ENCODE peak calls at places on chromosomes 3 and 15, in nine cellular contexts. C, N, X, B, H, V, D, G and T are unnamed samples. For H3K36me3, the result is how much of the 10 kb centered on the place peaks cover.

GRCh38 chr3:69012836-69013255 is 638 bp downstream of the EOGT start:
- DNase-seq in C (peak), N (peak), X (peak), B (peak), H (peak), V (peak), D (no peak), G (peak), T (no peak)

GRCh38 chr15:92917606-92918407 is 17.7 kb downstream of the CHD2 start:
- DNase-seq in C (peak), N (peak), X (peak), B (peak), H (peak), V (peak), D (peak), G (peak), T (no peak)

GRCh38 chr3:191141728-191142127 is 57.3 kb upstream of the OSTN start:
- DNase-seq in C (no peak), N (peak), X (no peak), B (no peak), H (peak), V (no peak), D (no peak), G (no peak), T (peak)

GRCh38 chr15:61501815-61502214 is 272.7 kb upstream of the RORA start:
- DNase-seq in C (no peak), N (peak), X (no peak), B (no peak), H (no peak), V (no peak), D (no peak), G (no peak), T (no peak)

GRCh38 chr15:71057143-71057542 is 58.1 kb upstream of the THSD4 start:
- DNase-seq in C (no peak), N (no peak), X (no peak), B (no peak), H (no peak), V (no peak), D (no peak), G (no peak), T (no peak)

GRCh38 chr3:14548321-14548729 is 8.2 kb upstream of the GRIP2 start:
- DNase-seq in C (peak), N (peak), X (peak), B (peak), H (peak), V (peak), D (peak), G (peak), T (no peak)

GRCh38 chr15:95041297-95041696 is 809.9 kb downstream of the MCTP2 start:
- DNase-seq in C (no peak), N (no peak), X (no peak), B (no peak), H (no peak), V (no peak), D (no peak), G (no peak), T (no peak)

GRCh38 chr3:52834871-52835501 is at the start of gene MUSTN1:
- DNase-seq in C (peak), N (no peak), X (no peak), B (peak), H (peak), V (no peak), D (no peak), G (no peak), T (no peak)

GRCh38 chr15:37764733-37765191 is 169.7 kb upstream of the TMCO5A start:
- DNase-seq in C (no peak), N (peak), X (no peak), B (no peak), H (peak), V (no peak), D (no peak), G (peak), T (no peak)

GRCh38 chr3:71254658-71255057 is 328.9 kb downstream of the FOXP1 start:
- DNase-seq in C (no peak), N (no peak), X (no peak), B (no peak), H (peak), V (no peak), D (no peak), G (no peak), T (no peak)

GRCh38 chr3:16280671-16281070 is 15.7 kb downstream of the OXNAD1 start:
- DNase-seq in C (no peak), N (peak), X (no peak), B (no peak), H (no peak), V (no peak), D (no peak), G (no peak), T (no peak)

GRCh38 chr15:67125589-67126502 is 60.4 kb downstream of the SMAD3 start:
- DNase-seq in C (peak), N (peak), X (peak), B (peak), H (peak), V (peak), D (no peak), G (no peak), T (no peak)

GRCh38 chr3:171458056-171458856 is 1.9 kb downstream of the TNIK start:
- DNase-seq in C (peak), N (peak), X (peak), B (no peak), H (no peak), V (no peak), D (peak), G (no peak), T (no peak)

GRCh38 chr3:119664850-119665379 is 4.5 kb upstream of the POPDC2 start:
- DNase-seq in C (no peak), N (no peak), X (no peak), B (no peak), H (peak), V (no peak), D (no peak), G (no peak), T (no peak)

GRCh38 chr15:62068071-62068786 is 1.5 kb downstream of the C2CD4A start:
- DNase-seq in C (peak), N (peak), X (peak), B (peak), H (no peak), V (peak), D (peak), G (peak), T (no peak)

GRCh38 chr15:94028809-94029208 is 202.6 kb upstream of the MCTP2 start:
- DNase-seq in C (no peak), N (no peak), X (no peak), B (no peak), H (no peak), V (no peak), D (no peak), G (no peak), T (no peak)

GRCh38 chr3:114144909-114145688 is 33.8 kb downstream of the DRD3 start:
- DNase-seq in C (no peak), N (peak), X (no peak), B (no peak), H (peak), V (no peak), D (no peak), G (no peak), T (peak)

GRCh38 chr3:43075904-43076661 is 29.8 kb downstream of the POMGNT2 start:
- DNase-seq in C (no peak), N (no peak), X (no peak), B (no peak), H (no peak), V (no peak), D (no peak), G (no peak), T (no peak)

GRCh38 chr3:14758297-14758696 is 60.5 kb upstream of the FGD5 start:
- DNase-seq in C (no peak), N (no peak), X (no peak), B (no peak), H (no peak), V (no peak), D (no peak), G (no peak), T (no peak)

GRCh38 chr3:133412511-133413165 is 12.8 kb downstream of the BFSP2 start:
- DNase-seq in C (no peak), N (no peak), X (no peak), B (no peak), H (peak), V (no peak), D (no peak), G (no peak), T (no peak)

DNA sequence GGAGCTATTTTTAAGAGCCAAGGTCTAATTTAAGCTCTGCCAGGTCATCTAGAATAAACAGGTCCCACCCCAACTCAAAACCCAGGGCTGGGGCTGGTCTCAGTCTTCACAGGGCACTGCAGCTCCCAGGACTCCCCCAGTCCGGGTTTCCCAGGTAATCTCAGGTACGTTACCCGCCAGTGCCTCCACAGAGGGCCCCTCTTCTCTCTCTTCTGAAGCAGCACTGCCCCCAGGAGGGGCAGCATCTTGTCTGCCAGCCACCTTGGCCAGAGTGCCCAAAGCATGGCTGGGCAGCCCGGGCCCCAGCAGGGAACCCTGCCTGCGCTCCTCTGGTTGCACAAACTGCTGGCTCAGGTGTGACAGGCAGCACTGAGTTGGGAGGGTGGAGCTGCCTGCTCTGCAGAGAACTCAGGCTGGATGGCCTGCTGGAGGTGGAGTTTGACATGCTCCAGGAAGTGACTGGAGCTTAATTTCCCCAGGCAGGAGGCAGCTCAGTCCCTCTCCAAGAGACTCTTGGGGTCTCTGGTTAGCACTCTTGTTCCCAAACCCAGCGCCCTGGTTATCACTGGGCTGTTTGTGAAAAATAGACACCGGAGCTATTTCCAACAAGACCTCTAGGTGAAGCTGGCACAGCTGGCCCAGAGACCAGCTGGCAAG is at the start of gene PLA2G4F:
- DNase-seq in C (no peak), N (no peak), X (no peak), B (no peak), H (no peak), V (no peak), D (no peak), G (peak), T (no peak)
- H3K4me3 ChIP-seq in C (peak), N (no peak), X (no peak), B (no peak), H (no peak), V (no peak), D (no peak), G (no peak), T (no peak)

DNA sequence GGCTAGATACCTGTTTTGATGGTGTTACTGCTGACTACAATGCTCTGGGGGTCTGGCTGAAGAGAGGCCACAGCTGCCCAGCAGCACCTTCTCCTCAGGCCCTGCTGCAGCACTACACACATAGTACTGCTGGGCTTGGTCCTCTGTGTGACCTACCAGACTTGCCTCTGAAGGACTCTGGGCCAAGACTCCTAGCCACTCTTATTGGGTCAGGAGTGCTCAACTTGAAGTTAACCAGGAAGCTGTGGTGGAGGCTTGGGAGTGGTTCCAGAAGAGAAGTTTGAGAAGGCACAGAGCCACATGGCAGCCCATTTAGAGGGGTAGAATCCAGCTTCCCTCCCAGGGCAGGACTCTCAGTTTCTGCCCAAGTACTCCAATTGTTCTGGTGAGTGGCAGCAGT is 16.6 kb downstream of the ELP6 start:
- DNase-seq in C (no peak), N (no peak), X (no peak), B (no peak), H (no peak), V (no peak), D (no peak), G (no peak), T (no peak)
- H3K36me3 ChIP-seq in C (half or more), N (under half), X (under half), B (under half), H (under half), V (under half), D (under half), G (under half), T (under half)

GRCh38 chr15:99017322-99017701 is 9.7 kb upstream of the PGPEP1L start:
- DNase-seq in C (no peak), N (no peak), X (no peak), B (no peak), H (no peak), V (no peak), D (no peak), G (no peak), T (no peak)

GRCh38 chr15:99010743-99011142 is 3.2 kb upstream of the PGPEP1L start:
- DNase-seq in C (no peak), N (no peak), X (no peak), B (no peak), H (peak), V (no peak), D (no peak), G (no peak), T (no peak)

GRCh38 chr15:99016680-99017321 is 9.2 kb upstream of the PGPEP1L start:
- DNase-seq in C (peak), N (no peak), X (peak), B (no peak), H (peak), V (no peak), D (no peak), G (no peak), T (no peak)

GRCh38 chr15:99015677-99016568 is 8.3 kb upstream of the PGPEP1L start:
- DNase-seq in C (no peak), N (no peak), X (no peak), B (no peak), H (no peak), V (no peak), D (no peak), G (no peak), T (no peak)

GRCh38 chr15:99014803-99015676 is 7.4 kb upstream of the PGPEP1L start:
- DNase-seq in C (peak), N (peak), X (peak), B (peak), H (peak), V (peak), D (no peak), G (peak), T (no peak)
- TF ChIP-seq CTCF in C (no peak), N (no peak), X (no peak), B (no peak), H (no peak), V (no peak), D (no peak), G (no peak), T (no peak)

GRCh38 chr15:97963779-97964178 is 3.3 kb downstream of the ARRDC4 start:
- DNase-seq in C (no peak), N (no peak), X (no peak), B (no peak), H (no peak), V (no peak), D (no peak), G (no peak), T (no peak)
- H3K4me3 ChIP-seq in C (no peak), N (no peak), X (no peak), B (no peak), H (no peak), V (no peak), D (no peak), G (no peak), T (no peak)

GRCh38 chr3:13349823-13350222 is 70.3 kb downstream of the NUP210 start:
- DNase-seq in C (no peak), N (no peak), X (no peak), B (no peak), H (no peak), V (no peak), D (no peak), G (no peak), T (no peak)

GRCh38 chr3:13348671-13349396 is 71.3 kb downstream of the NUP210 start:
- DNase-seq in C (no peak), N (no peak), X (no peak), B (no peak), H (peak), V (no peak), D (peak), G (no peak), T (no peak)

GRCh38 chr3:13347390-13347966 is 72.6 kb downstream of the NUP210 start:
- DNase-seq in C (no peak), N (no peak), X (no peak), B (no peak), H (peak), V (no peak), D (no peak), G (no peak), T (no peak)

GRCh38 chr3:13346481-13347389 is 73.4 kb downstream of the NUP210 start:
- DNase-seq in C (peak), N (no peak), X (peak), B (no peak), H (no peak), V (no peak), D (peak), G (no peak), T (no peak)

DNA sequence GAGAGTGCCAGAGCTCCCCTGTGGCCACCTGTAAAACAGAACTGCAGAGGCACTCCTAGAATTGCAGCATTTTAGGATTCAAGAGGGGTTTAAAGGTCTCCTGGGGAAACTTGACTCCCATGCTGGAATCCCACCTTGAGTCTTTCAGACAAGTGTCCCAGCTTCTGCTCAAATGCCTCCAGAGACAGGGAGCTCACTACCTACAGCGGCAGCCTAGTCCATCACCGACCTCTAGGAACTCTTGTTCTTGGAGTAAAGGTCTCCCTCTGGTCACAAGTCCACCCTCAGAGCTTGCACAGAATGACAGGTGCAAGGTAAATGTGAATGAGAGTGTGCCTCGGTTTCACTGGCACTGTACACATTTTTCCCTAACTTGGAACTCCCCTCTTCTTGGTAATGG is 72.0 kb downstream of the NUP210 start:
- DNase-seq in C (no peak), N (no peak), X (no peak), B (no peak), H (no peak), V (no peak), D (no peak), G (no peak), T (no peak)
- H3K36me3 ChIP-seq in C (under half), N (under half), X (under half), B (under half), H (under half), V (under half), D (under half), G (under half), T (under half)

GRCh38 chr3:189143321-189143720 is 28.4 kb upstream of the TPRG1 start:
- DNase-seq in C (no peak), N (no peak), X (no peak), B (no peak), H (peak), V (no peak), D (no peak), G (no peak), T (no peak)

GRCh38 chr3:189142527-189142926 is 29.2 kb upstream of the TPRG1 start:
- DNase-seq in C (no peak), N (no peak), X (no peak), B (no peak), H (no peak), V (no peak), D (peak), G (no peak), T (no peak)

GRCh38 chr3:189146842-189147241 is 24.9 kb upstream of the TPRG1 start:
- DNase-seq in C (no peak), N (no peak), X (no peak), B (no peak), H (no peak), V (no peak), D (no peak), G (no peak), T (no peak)

GRCh38 chr3:189148090-189148507 is 23.7 kb upstream of the TPRG1 start:
- DNase-seq in C (peak), N (peak), X (peak), B (peak), H (peak), V (peak), D (peak), G (peak), T (no peak)

GRCh38 chr3:189144645-189145044 is 27.1 kb upstream of the TPRG1 start:
- DNase-seq in C (no peak), N (peak), X (no peak), B (no peak), H (peak), V (no peak), D (peak), G (no peak), T (no peak)
- TF ChIP-seq CTCF in C (peak), N (no peak), X (peak), B (peak), H (no peak), V (peak), D (peak), G (no peak), T (peak)